ENCODE peak calls at places on chromosomes 4 and X, in nine cellular contexts. I, V, S, P, N, K, Y, C and L are unnamed samples.

GRCh38 chr4:89273741-89274141 is 33.9 kb downstream of the GPRIN3 start:
- DNase-seq in V (no peak), C (no peak), I (no peak), S (no peak), N (peak), Y (no peak), P (no peak), K (no peak), L (no peak)

GRCh38 chr4:103002551-103002950 is 17.0 kb downstream of the SLC9B1 start:
- DNase-seq in I (no peak), V (no peak), N (no peak), S (no peak), Y (no peak), C (peak), K (peak), P (no peak), L (peak)

GRCh38 chrX:41889317-41890025 is 33.9 kb downstream of the CASK start:
- DNase-seq in P (no peak), Y (no peak), N (peak), K (peak), C (peak), S (no peak), V (no peak), I (no peak), L (peak)

GRCh38 chr4:27081675-27082579 is 221.3 kb downstream of the STIM2 start:
- DNase-seq in S (peak), C (no peak), N (no peak), V (peak), I (no peak), Y (no peak), P (no peak), K (no peak), L (no peak)

GRCh38 chr4:145589923-145590702 is 29.1 kb upstream of the MMAA start:
- DNase-seq in V (no peak), Y (no peak), P (no peak), C (peak), N (peak), S (no peak), I (no peak), K (no peak), L (peak)

GRCh38 chrX:106802388-106803275 is at the start of gene TBC1D8B:
- DNase-seq in C (peak), N (peak), K (peak), P (peak), I (peak), V (peak), S (peak), Y (peak), L (peak)

GRCh38 chr4:36676139-36677050 is 395.0 kb downstream of the DTHD1 start:
- DNase-seq in P (no peak), V (no peak), S (no peak), C (peak), I (no peak), Y (no peak), K (peak), N (no peak), L (no peak)

GRCh38 chr4:185194924-185195632 is 8.7 kb downstream of the CFAP97 start:
- DNase-seq in P (no peak), C (no peak), Y (no peak), V (no peak), K (no peak), I (no peak), S (no peak), N (no peak), L (no peak)

GRCh38 chrX:150513564-150513963 is 54.9 kb upstream of the MTM1 start:
- DNase-seq in K (no peak), S (no peak), P (peak), N (no peak), C (no peak), V (no peak), Y (no peak), I (no peak), L (no peak)

GRCh38 chrX:25968920-25969319 is 169.2 kb upstream of the MAGEB18 start:
- DNase-seq in N (peak), V (peak), I (no peak), P (peak), Y (no peak), C (peak), K (peak), S (peak), L (peak)

GRCh38 chrX:11341274-11342256 is 48.4 kb downstream of the AMELX start:
- DNase-seq in V (peak), N (peak), C (peak), I (peak), K (peak), P (no peak), Y (peak), S (no peak), L (peak)

GRCh38 chrX:109714340-109714958 is 18.6 kb downstream of the ACSL4 start:
- DNase-seq in P (no peak), S (no peak), Y (no peak), N (peak), V (no peak), I (no peak), C (peak), K (peak), L (peak)

GRCh38 chr4:11004818-11005217 is 320.2 kb upstream of the CLNK start:
- DNase-seq in N (no peak), C (no peak), I (no peak), Y (no peak), K (no peak), V (no peak), S (no peak), P (peak), L (no peak)

GRCh38 chr4:147578057-147578476 is 39.1 kb upstream of the TMEM184C start:
- DNase-seq in S (no peak), N (peak), C (peak), P (no peak), I (no peak), K (peak), V (peak), Y (no peak), L (peak)

GRCh38 chr4:143538979-143539669 is 25.6 kb downstream of the SMARCA5 start:
- DNase-seq in S (no peak), V (peak), N (no peak), P (no peak), C (no peak), K (no peak), I (no peak), Y (no peak), L (no peak)

GRCh38 chr4:121950680-121951569 is 935 bp downstream of the TRPC3 start:
- DNase-seq in Y (peak), C (peak), K (no peak), I (peak), N (no peak), V (peak), P (peak), S (peak), L (no peak)

GRCh38 chrX:55335296-55335695 is 70.6 kb upstream of the PAGE3 start:
- DNase-seq in K (no peak), I (no peak), S (no peak), C (no peak), Y (no peak), N (no peak), P (no peak), V (no peak), L (no peak)

GRCh38 chr4:79597266-79597665 is 189.2 kb upstream of the GK2 start:
- DNase-seq in K (peak), C (peak), N (no peak), Y (no peak), S (no peak), I (no peak), V (no peak), P (no peak), L (peak)

GRCh38 chr4:153530284-153530995 is 64.3 kb downstream of the TMEM131L start:
- DNase-seq in V (peak), C (no peak), P (no peak), N (no peak), S (no peak), K (no peak), I (no peak), Y (no peak), L (no peak)

GRCh38 chrX:40423299-40423698 is 157.5 kb upstream of the ATP6AP2 start:
- DNase-seq in I (no peak), S (no peak), V (peak), N (no peak), P (no peak), K (peak), Y (no peak), C (peak), L (no peak)

GRCh38 chrX:131907488-131908314 is 115.4 kb upstream of the STK26 start:
- DNase-seq in V (no peak), Y (no peak), P (no peak), C (no peak), K (no peak), S (no peak), N (no peak), I (no peak), L (no peak)

GRCh38 chrX:23403849-23404248 is 69.2 kb downstream of the PTCHD1 start:
- DNase-seq in Y (no peak), P (peak), I (no peak), N (peak), V (no peak), K (no peak), S (no peak), C (peak), L (no peak)

GRCh38 chr4:60605651-60606354 is 594.3 kb upstream of the ADGRL3 start:
- DNase-seq in S (no peak), V (no peak), I (no peak), K (peak), C (peak), P (no peak), Y (no peak), N (no peak), L (peak)

GRCh38 chr4:119667802-119668201 is 39.2 kb upstream of the PDE5A start:
- DNase-seq in Y (no peak), V (no peak), P (peak), N (no peak), C (no peak), K (no peak), S (no peak), I (no peak), L (no peak)

GRCh38 chr4:53629296-53629695 is 38.0 kb upstream of the LNX1 start:
- DNase-seq in N (no peak), P (no peak), S (no peak), K (no peak), I (no peak), V (no peak), Y (no peak), C (no peak), L (no peak)

GRCh38 chrX:75061701-75062100 is 94.4 kb downstream of the ABCB7 start:
- DNase-seq in C (peak), Y (no peak), N (no peak), V (no peak), S (no peak), I (no peak), P (no peak), K (no peak), L (peak)

GRCh38 chr4:159127745-159128518 is 25.1 kb downstream of the RAPGEF2 start:
- DNase-seq in P (no peak), I (no peak), C (no peak), N (no peak), S (no peak), K (no peak), Y (no peak), V (no peak), L (no peak)

GRCh38 chr4:566508-567295 is 9.4 kb downstream of the TMEM271 start:
- DNase-seq in P (no peak), N (no peak), I (no peak), K (no peak), C (no peak), S (no peak), V (no peak), Y (no peak), L (no peak)

GRCh38 chr4:25993564-25994185 is 79.7 kb downstream of the SMIM20 start:
- DNase-seq in K (peak), P (peak), V (peak), S (peak), Y (peak), I (no peak), C (peak), N (peak), L (peak)

GRCh38 chr4:116913451-116913850 is 171.9 kb downstream of the TRAM1L1 start:
- DNase-seq in K (no peak), Y (no peak), C (no peak), S (no peak), V (no peak), I (no peak), N (no peak), P (no peak), L (no peak)

GRCh38 chr4:108060164-108060563 is 70.5 kb downstream of the HADH start:
- DNase-seq in V (peak), C (peak), S (no peak), I (no peak), Y (no peak), K (peak), N (peak), P (peak), L (peak)

GRCh38 chr4:87849612-87850011 is 16.8 kb downstream of the MEPE start:
- DNase-seq in V (no peak), K (peak), Y (no peak), S (no peak), P (no peak), I (no peak), C (peak), N (no peak), L (peak)

GRCh38 chrX:37802028-37802427 is 22.2 kb downstream of the CYBB start:
- DNase-seq in Y (no peak), C (no peak), I (no peak), P (no peak), V (no peak), S (no peak), K (peak), N (no peak), L (no peak)

GRCh38 chr4:84855774-84856173 is 110.7 kb downstream of the WDFY3 start:
- DNase-seq in Y (no peak), S (no peak), P (no peak), C (peak), N (no peak), I (no peak), V (no peak), K (no peak), L (no peak)

GRCh38 chrX:19514791-19515614 is at the start of gene MAP3K15:
- DNase-seq in V (peak), S (peak), K (no peak), I (peak), N (peak), C (peak), P (peak), Y (no peak), L (peak)

GRCh38 chr4:149095798-149096197 is 653.6 kb upstream of the NR3C2 start:
- DNase-seq in P (no peak), S (no peak), K (peak), C (peak), V (no peak), N (no peak), I (no peak), Y (no peak), L (no peak)

GRCh38 chr4:104064650-104065577 is 345.1 kb upstream of the TACR3 start:
- DNase-seq in N (peak), P (peak), S (peak), I (peak), C (peak), K (peak), Y (peak), V (peak), L (peak)

GRCh38 chrX:10483191-10483808 is 137.1 kb downstream of the MID1 start:
- DNase-seq in N (no peak), V (no peak), P (no peak), S (no peak), Y (peak), C (no peak), I (no peak), K (peak), L (no peak)

GRCh38 chrX:149570668-149571067 is 16.6 kb downstream of the MAGEA9B start:
- DNase-seq in I (no peak), K (peak), Y (no peak), P (no peak), N (peak), C (peak), S (no peak), V (no peak), L (peak)

GRCh38 chr4:89277412-89277811 is 30.2 kb downstream of the GPRIN3 start:
- DNase-seq in P (no peak), V (no peak), I (no peak), S (no peak), Y (no peak), K (no peak), C (peak), N (peak), L (peak)

DNA sequence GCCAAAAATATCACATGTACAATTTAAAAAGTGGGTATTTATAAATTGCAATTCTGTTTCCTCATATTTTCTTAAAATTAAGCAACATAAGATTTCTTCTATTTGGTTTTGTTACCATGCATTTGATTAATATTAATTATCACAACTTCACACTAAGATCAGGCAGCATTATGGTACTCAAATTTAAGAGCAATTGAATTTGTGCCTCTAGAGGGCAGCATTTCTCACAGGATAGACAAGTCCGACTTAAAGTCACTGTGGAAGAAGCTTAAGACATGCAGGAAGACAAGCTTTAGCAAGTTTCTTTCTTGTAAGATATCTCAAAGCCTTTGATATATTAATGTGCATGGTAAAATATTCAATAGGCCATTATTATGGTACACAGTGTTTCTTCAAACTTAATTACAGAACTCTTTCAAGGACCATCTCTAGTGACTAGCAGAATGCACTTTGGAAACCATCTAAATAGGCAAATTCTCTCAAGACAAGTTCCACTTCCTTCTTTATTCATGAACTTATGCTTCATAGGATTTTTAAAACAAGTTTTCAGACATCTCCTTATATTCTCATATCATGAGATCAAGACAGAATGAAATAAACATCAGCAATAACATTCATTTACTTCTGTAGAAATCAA is 35.0 kb downstream of the FBXW7 start:
- DNase-seq in N (peak), C (peak), I (no peak), P (peak), K (peak), V (peak), S (no peak), Y (peak), L (peak)
- TF ChIP-seq CTCF in N (peak), C (peak), I (peak), P (peak), K (peak), V (peak), S (peak), Y (peak), L (peak)

GRCh38 chr4:3485011-3485881 is 22.1 kb downstream of the DOK7 start:
- DNase-seq in C (no peak), V (peak), K (no peak), P (no peak), N (no peak), Y (no peak), I (no peak), S (no peak), L (no peak)
- H3K4me3 ChIP-seq in C (no peak), V (no peak), K (no peak), P (no peak), N (no peak), Y (no peak), I (no peak), S (no peak), L (no peak)

GRCh38 chr4:23779839-23780238 is 110.0 kb downstream of the PPARGC1A start:
- DNase-seq in Y (no peak), S (no peak), P (no peak), C (no peak), I (no peak), K (no peak), N (no peak), V (no peak), L (peak)

GRCh38 chr4:23779422-23779821 is 110.4 kb downstream of the PPARGC1A start:
- DNase-seq in Y (no peak), S (no peak), I (no peak), K (no peak), V (no peak), P (no peak), N (no peak), C (no peak), L (no peak)

GRCh38 chr4:23774932-23775331 is 114.9 kb downstream of the PPARGC1A start:
- DNase-seq in P (no peak), V (no peak), N (no peak), Y (no peak), S (no peak), K (no peak), C (no peak), I (no peak), L (no peak)

GRCh38 chr4:23773884-23774636 is 115.8 kb downstream of the PPARGC1A start:
- DNase-seq in S (no peak), K (no peak), I (no peak), N (no peak), C (no peak), Y (no peak), V (no peak), P (peak), L (no peak)

GRCh38 chr4:23775694-23776093 is 114.2 kb downstream of the PPARGC1A start:
- DNase-seq in P (no peak), Y (no peak), S (no peak), I (peak), C (no peak), N (no peak), V (no peak), K (no peak), L (no peak)
- TF ChIP-seq CTCF in P (peak), Y (no peak), S (peak), I (no peak), C (no peak), N (no peak), V (no peak), K (no peak), L (no peak)

DNA sequence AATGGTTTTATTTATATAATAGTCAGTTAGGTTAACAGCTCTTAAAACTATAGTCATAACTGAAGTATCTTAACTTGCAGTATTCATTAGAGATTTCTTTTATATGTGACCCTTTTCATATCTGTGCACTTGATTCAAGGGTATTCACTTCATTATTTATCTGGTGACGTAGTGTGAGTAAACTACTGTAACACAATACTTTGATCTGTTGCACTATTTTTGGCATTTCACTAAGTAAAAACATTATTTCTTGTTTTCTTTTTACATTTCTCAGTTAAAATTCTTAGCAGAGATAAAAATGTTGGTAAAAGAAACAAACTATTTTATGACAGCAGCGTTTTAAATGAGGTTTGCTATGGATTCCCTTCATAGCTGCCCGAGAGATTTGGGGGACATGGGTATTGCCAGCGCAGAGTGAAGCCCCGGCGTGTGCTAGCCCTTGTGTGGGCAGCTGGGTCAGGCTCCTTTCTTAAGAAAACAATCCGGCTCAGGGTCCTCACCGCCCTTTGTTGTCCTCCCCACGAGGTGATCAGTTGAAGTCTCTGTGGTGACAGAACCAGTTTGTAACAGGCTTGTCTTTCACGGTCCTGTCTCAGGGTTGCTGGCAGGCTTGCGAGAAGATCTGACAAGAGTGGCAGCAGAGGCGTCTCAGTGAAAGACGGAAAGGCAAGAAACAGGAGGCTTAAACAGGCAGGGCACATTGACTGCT is 293.4 kb downstream of the BMPR1B start:
- DNase-seq in K (no peak), S (no peak), P (peak), Y (no peak), V (no peak), C (no peak), I (no peak), N (peak), L (no peak)
- H3K4me3 ChIP-seq in K (no peak), S (no peak), P (no peak), Y (no peak), V (no peak), C (no peak), I (no peak), N (peak), L (no peak)

DNA sequence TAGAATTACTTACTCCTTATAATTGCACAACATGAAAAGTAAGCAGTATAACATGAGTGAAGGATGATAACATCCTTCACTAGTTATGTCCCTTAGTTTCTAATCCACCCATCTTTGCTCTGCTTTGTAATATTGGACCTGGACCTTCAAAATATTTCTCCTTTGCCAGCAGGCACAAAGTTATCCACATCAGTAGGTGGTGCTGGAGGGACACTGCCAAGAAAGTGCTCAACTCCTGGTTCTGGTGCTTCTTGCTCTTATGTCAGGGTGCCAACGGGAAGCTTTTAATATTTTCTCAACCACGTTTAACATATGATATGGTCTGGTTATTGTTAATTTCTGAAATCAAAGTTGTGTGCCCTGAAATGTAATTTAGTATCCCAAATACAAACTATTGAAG is 49.1 kb downstream of the TMEM165 start:
- DNase-seq in P (no peak), V (peak), K (peak), I (peak), S (no peak), C (peak), Y (no peak), N (peak), L (peak)
- TF ChIP-seq CTCF in P (no peak), V (peak), K (peak), I (no peak), S (peak), C (peak), Y (peak), N (peak), L (peak)